ENCODE peak calls at places on chromosomes 3 and 15, in five cellular contexts. M is AG10803; Q is HL-60; J is kidney; U is CD8-positive, alpha-beta memory T cell. D is an unnamed sample.

GRCh38 chr3:50525987-50526386 is 22.6 kb upstream of the CACNA2D2 start:
- DNase-seq in Q (peak; percentile 63), M (peak; percentile 15), J (peak; percentile 85), U (no peak), D (no peak)

GRCh38 chr15:36954486-36954885 is 145.9 kb downstream of the MEIS2 start:
- DNase-seq in J (no peak), U (no peak), Q (no peak), M (no peak), D (no peak)

GRCh38 chr3:25454411-25454927 is 26.4 kb downstream of the RARB start:
- DNase-seq in Q (no peak), M (peak; percentile 65), J (no peak), U (no peak), D (no peak)

GRCh38 chr3:154139996-154140436 is 18.8 kb downstream of the ARHGEF26 start:
- DNase-seq in Q (no peak), J (no peak), U (no peak), M (no peak), D (no peak)

GRCh38 chr3:161600185-161600584 is 103.6 kb downstream of the OTOL1 start:
- DNase-seq in J (no peak), M (peak; percentile 4), Q (no peak), U (no peak), D (no peak)

GRCh38 chr3:123842711-123843110 is 41.4 kb downstream of the MYLK start:
- DNase-seq in Q (no peak), M (no peak), U (no peak), J (no peak), D (no peak)

GRCh38 chr15:42121021-42121420 is 26.7 kb upstream of the PLA2G4D start:
- DNase-seq in J (no peak), Q (peak; percentile 92), U (no peak), M (no peak), D (no peak)

GRCh38 chr3:160739079-160739478 is 17.0 kb upstream of the PPM1L start:
- DNase-seq in Q (no peak), M (peak; percentile 2), J (no peak), U (no peak), D (no peak)

GRCh38 chr3:116059421-116060096 is 385.7 kb downstream of the LSAMP start:
- DNase-seq in M (peak; percentile 75), Q (no peak), J (peak; percentile 61), U (no peak), D (no peak)

GRCh38 chr3:155595371-155595770 is 149.5 kb downstream of the PLCH1 start:
- DNase-seq in Q (no peak), U (no peak), J (no peak), M (no peak), D (no peak)

GRCh38 chr3:50324351-50325144 is 2.0 kb upstream of the HYAL2 start:
- DNase-seq in Q (peak; percentile 68), U (peak; percentile 51), M (peak; percentile 55), J (no peak), D (no peak)

GRCh38 chr15:75104804-75105557 is 81.6 kb downstream of the PPCDC start:
- DNase-seq in Q (peak; percentile 93), J (peak; percentile 46), M (peak; percentile 82), U (no peak), D (peak; percentile 64)

GRCh38 chr15:92166029-92166428 is 227.7 kb upstream of the ST8SIA2 start:
- DNase-seq in J (no peak), U (no peak), M (no peak), Q (no peak), D (no peak)

GRCh38 chr15:82750831-82751181 is 41.1 kb upstream of the AP3B2 start:
- DNase-seq in J (no peak), M (no peak), Q (peak; percentile 9), U (no peak), D (no peak)

GRCh38 chr15:20344601-20345400 is 196.8 kb downstream of the GOLGA6L6 start:
- DNase-seq in U (no peak), Q (no peak), M (no peak), J (peak; percentile 70), D (no peak)

GRCh38 chr3:184570501-184570900 is 8.9 kb downstream of the EPHB3 start:
- DNase-seq in M (no peak), U (no peak), J (peak; percentile 66), Q (no peak), D (no peak)

GRCh38 chr3:8983026-8983425 is 19.8 kb upstream of the RAD18 start:
- DNase-seq in U (no peak), J (no peak), Q (no peak), M (no peak), D (no peak)

GRCh38 chr3:44827196-44827595 is 34.5 kb upstream of the TMEM42 start:
- DNase-seq in Q (no peak), M (no peak), J (no peak), U (no peak), D (no peak)

GRCh38 chr3:32706348-32707025 is 21.5 kb downstream of the CNOT10 start:
- DNase-seq in M (peak; percentile 5), Q (no peak), J (no peak), U (no peak), D (no peak)

GRCh38 chr3:118011910-118012309 is 1022.7 kb downstream of the IGSF11 start:
- DNase-seq in U (no peak), M (no peak), J (no peak), Q (no peak), D (no peak)

GRCh38 chr3:84601303-84601702 is 357.5 kb upstream of the CADM2 start:
- DNase-seq in M (no peak), J (no peak), Q (no peak), U (no peak), D (no peak)

GRCh38 chr15:57821826-57822225 is 115.3 kb downstream of the POLR2M start:
- DNase-seq in U (no peak), J (no peak), Q (no peak), M (no peak), D (no peak)

GRCh38 chr3:10501664-10502052 is 3.7 kb downstream of the ATP2B2 start:
- DNase-seq in U (no peak), M (no peak), J (peak; percentile 31), Q (no peak), D (no peak)

GRCh38 chr15:82942691-82943090 is 9.8 kb downstream of the HOMER2 start:
- DNase-seq in Q (no peak), U (no peak), M (peak; percentile 67), J (peak; percentile 89), D (no peak)

GRCh38 chr3:12994357-12994606 is 78.9 kb downstream of the IQSEC1 start:
- DNase-seq in U (no peak), J (peak; percentile 87), Q (no peak), M (no peak), D (peak; percentile 52)

GRCh38 chr15:20340931-20341661 is 200.5 kb downstream of the GOLGA6L6 start:
- DNase-seq in J (peak; percentile 95), Q (no peak), U (no peak), M (peak; percentile 21), D (no peak)

GRCh38 chr3:32972482-32973146 is 21.2 kb downstream of the CCR4 start:
- DNase-seq in U (no peak), Q (no peak), J (no peak), M (no peak), D (no peak)

GRCh38 chr3:112776000-112776399 is 70.7 kb downstream of the CD200R1L start:
- DNase-seq in U (no peak), Q (no peak), M (peak; percentile 45), J (no peak), D (no peak)

GRCh38 chr3:194964809-194965208 is 279.1 kb downstream of the FAM43A start:
- DNase-seq in U (no peak), Q (no peak), J (no peak), M (no peak), D (no peak)

GRCh38 chr3:135806342-135806741 is 159.2 kb upstream of the PPP2R3A start:
- DNase-seq in U (no peak), J (no peak), M (no peak), Q (no peak), D (no peak)

GRCh38 chr3:42412526-42413155 is 2.2 kb upstream of the LYZL4 start:
- DNase-seq in U (no peak), Q (no peak), J (no peak), M (no peak), D (no peak)

GRCh38 chr3:88005066-88005465 is 53.7 kb downstream of the CGGBP1 start:
- DNase-seq in J (no peak), Q (no peak), U (peak; percentile 34), M (peak; percentile 41), D (no peak)

GRCh38 chr3:18112976-18113766 is 312.0 kb downstream of the SATB1 start:
- DNase-seq in Q (no peak), U (no peak), J (no peak), M (no peak), D (no peak)

GRCh38 chr3:18114894-18115293 is 310.2 kb downstream of the SATB1 start:
- DNase-seq in J (no peak), U (no peak), Q (no peak), M (no peak), D (no peak)

DNA sequence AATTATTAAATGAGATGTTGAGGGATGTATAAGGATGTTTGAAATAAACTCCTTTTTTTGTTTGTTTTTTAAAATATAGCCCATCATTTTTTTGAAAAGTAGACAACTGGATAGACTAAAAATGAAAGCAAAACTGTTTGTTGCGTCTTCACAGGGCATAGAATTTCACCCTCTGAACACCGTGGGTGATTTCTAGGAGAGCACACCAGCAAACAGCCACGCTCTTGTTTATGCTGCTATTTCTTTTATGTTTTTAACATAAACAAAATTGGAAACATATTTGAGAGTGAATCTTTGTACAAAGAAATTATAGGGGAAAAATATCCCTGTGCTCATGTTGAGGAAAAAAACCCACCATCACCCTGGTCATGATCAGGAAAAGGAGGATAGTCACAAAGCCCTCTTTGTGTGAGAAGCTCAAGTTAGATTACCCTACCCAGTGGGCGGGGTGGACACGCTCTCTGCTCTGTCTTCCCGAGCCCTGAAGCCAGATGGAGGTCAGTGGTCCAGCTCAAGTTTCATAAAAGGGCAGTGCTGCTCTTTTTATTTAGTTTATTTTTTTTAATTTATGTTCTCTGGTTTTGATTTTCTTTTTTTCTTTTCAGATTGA is 313.3 kb downstream of the SATB1 start:
- DNase-seq in U (no peak), Q (no peak), J (no peak), M (peak; percentile 25), D (no peak)
- H3K4me3 ChIP-seq in U (no peak overlapping the region), Q (no peak overlapping the region), J (no peak overlapping the region), M (peak overlapping the region; percentile 21), D (peak overlapping the region; percentile 2)

GRCh38 chr15:63473749-63473998 is 30.7 kb upstream of the USP3 start:
- DNase-seq in J (no peak), Q (no peak), M (no peak), U (no peak), D (no peak)
- H3K4me3 ChIP-seq in J (no peak overlapping the region), Q (no peak overlapping the region), M (no peak overlapping the region), U (no peak overlapping the region), D (no peak overlapping the region)

GRCh38 chr3:28576590-28577220 is 228.1 kb upstream of the AZI2 start:
- DNase-seq in Q (no peak), J (no peak), M (no peak), U (no peak), D (no peak)
- H3K4me3 ChIP-seq in Q (no peak overlapping the region), J (peak overlapping the region; percentile 20), M (no peak overlapping the region), U (no peak overlapping the region), D (no peak overlapping the region)

DNA sequence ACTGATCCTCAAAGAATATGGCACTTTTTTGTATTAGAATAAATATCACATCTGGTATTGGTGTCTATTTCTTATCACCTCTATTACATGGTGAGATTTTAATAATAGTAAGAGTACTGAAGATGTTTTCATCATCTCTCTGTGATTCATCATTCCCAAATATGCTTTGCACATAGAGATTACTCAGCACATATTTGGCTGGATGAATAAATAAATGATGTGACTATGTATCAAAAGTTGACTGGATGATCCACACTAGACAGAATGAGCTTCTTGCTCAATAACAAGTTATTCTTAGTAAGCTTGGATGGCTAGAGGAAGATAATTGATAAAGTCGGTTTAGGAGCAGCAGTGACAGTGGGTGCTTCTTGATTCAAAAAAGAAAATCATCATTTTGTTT is 105.0 kb upstream of the OSTN start:
- DNase-seq in U (no peak), J (no peak), M (peak; percentile 81), Q (no peak), D (no peak)
- H3K4me3 ChIP-seq in U (no peak overlapping the region), J (no peak overlapping the region), M (no peak overlapping the region), Q (no peak overlapping the region), D (no peak overlapping the region)

GRCh38 chr3:48832691-48833090 is 15.0 kb downstream of the PRKAR2A start:
- DNase-seq in U (no peak), Q (no peak), J (no peak), M (peak; percentile 26), D (no peak)
- H3K4me3 ChIP-seq in U (no peak overlapping the region), Q (no peak overlapping the region), J (no peak overlapping the region), M (no peak overlapping the region), D (no peak overlapping the region)

D was measured in GM06990.